ENCODE peak calls at places on chromosomes 1 and 21, in seven cellular contexts. Y, K, U, R, V, Q and T are unnamed samples.

GRCh38 chr1:92482404-92482664 is 4.4 kb downstream of the GFI1 start:
- DNase-seq in Y (no peak), K (no peak), U (no peak), R (no peak), V (no peak), Q (no peak), T (no peak)

GRCh38 chr1:238484121-238484520 is 593.4 kb upstream of the ZP4 start:
- DNase-seq in Y (no peak), K (no peak), U (no peak), R (no peak), V (no peak), Q (no peak), T (no peak)

GRCh38 chr1:185062710-185063370 is 17.5 kb downstream of the RNF2 start:
- DNase-seq in Y (no peak), K (no peak), U (no peak), R (peak; percentile 13), V (no peak), Q (no peak), T (no peak)

GRCh38 chr1:20484526-20485462 is 1.2 kb downstream of the CAMK2N1 start:
- DNase-seq in Y (no peak), K (no peak), U (no peak), R (no peak), V (no peak), Q (no peak), T (no peak)

GRCh38 chr1:236759252-236759859 is 35.7 kb upstream of the MTR start:
- DNase-seq in Y (peak; percentile 9), K (peak; percentile 8), U (no peak), R (peak; percentile 3), V (no peak), Q (no peak), T (no peak)

GRCh38 chr1:151039527-151039926 is 3.1 kb downstream of the BNIPL start:
- DNase-seq in Y (no peak), K (no peak), U (no peak), R (no peak), V (no peak), Q (no peak), T (no peak)

GRCh38 chr1:147821883-147822282 is 61.5 kb upstream of the GJA5 start:
- DNase-seq in Y (no peak), K (no peak), U (peak; percentile 39), R (no peak), V (no peak), Q (no peak), T (no peak)

GRCh38 chr1:241081473-241081872 is 275.5 kb downstream of the RGS7 start:
- DNase-seq in Y (peak; percentile 2), K (no peak), U (no peak), R (no peak), V (no peak), Q (no peak), T (no peak)

GRCh38 chr1:160658956-160659255 is 12.1 kb upstream of the SLAMF1 start:
- DNase-seq in Y (no peak), K (no peak), U (no peak), R (no peak), V (no peak), Q (no peak), T (no peak)

GRCh38 chr21:39347537-39347936 is 1.4 kb downstream of the HMGN1 start:
- DNase-seq in Y (no peak), K (no peak), U (no peak), R (no peak), V (no peak), Q (no peak), T (no peak)

GRCh38 chr1:160844447-160845232 is 18.0 kb downstream of the CD244 start:
- DNase-seq in Y (no peak), K (no peak), U (no peak), R (no peak), V (no peak), Q (no peak), T (no peak)

GRCh38 chr1:224213438-224214119 is 30.5 kb downstream of the DEGS1 start:
- DNase-seq in Y (no peak), K (no peak), U (no peak), R (no peak), V (no peak), Q (no peak), T (no peak)

GRCh38 chr1:37606481-37607263 is 10.9 kb upstream of the GNL2 start:
- DNase-seq in Y (no peak), K (no peak), U (no peak), R (peak; percentile 46), V (no peak), Q (no peak), T (no peak)

GRCh38 chr1:211882391-211882790 is 51.8 kb upstream of the LPGAT1 start:
- DNase-seq in Y (no peak), K (no peak), U (no peak), R (no peak), V (no peak), Q (no peak), T (no peak)

GRCh38 chr1:211875541-211875940 is 45.0 kb upstream of the LPGAT1 start:
- DNase-seq in Y (no peak), K (no peak), U (no peak), R (no peak), V (no peak), Q (no peak), T (no peak)

GRCh38 chr1:211874521-211875347 is 44.2 kb upstream of the LPGAT1 start:
- DNase-seq in Y (no peak), K (no peak), U (peak; percentile 32), R (no peak), V (no peak), Q (no peak), T (no peak)

GRCh38 chr1:211879475-211879874 is 48.9 kb upstream of the LPGAT1 start:
- DNase-seq in Y (no peak), K (no peak), U (no peak), R (no peak), V (no peak), Q (no peak), T (no peak)

GRCh38 chr1:211876849-211877248 is 46.3 kb upstream of the LPGAT1 start:
- DNase-seq in Y (no peak), K (no peak), U (no peak), R (no peak), V (no peak), Q (no peak), T (no peak)
- H3K4me3 ChIP-seq in Y (no peak overlapping the region), K (no peak overlapping the region), U (no peak overlapping the region), R (no peak overlapping the region), V (no peak overlapping the region), Q (no peak overlapping the region), T (no peak overlapping the region)

DNA sequence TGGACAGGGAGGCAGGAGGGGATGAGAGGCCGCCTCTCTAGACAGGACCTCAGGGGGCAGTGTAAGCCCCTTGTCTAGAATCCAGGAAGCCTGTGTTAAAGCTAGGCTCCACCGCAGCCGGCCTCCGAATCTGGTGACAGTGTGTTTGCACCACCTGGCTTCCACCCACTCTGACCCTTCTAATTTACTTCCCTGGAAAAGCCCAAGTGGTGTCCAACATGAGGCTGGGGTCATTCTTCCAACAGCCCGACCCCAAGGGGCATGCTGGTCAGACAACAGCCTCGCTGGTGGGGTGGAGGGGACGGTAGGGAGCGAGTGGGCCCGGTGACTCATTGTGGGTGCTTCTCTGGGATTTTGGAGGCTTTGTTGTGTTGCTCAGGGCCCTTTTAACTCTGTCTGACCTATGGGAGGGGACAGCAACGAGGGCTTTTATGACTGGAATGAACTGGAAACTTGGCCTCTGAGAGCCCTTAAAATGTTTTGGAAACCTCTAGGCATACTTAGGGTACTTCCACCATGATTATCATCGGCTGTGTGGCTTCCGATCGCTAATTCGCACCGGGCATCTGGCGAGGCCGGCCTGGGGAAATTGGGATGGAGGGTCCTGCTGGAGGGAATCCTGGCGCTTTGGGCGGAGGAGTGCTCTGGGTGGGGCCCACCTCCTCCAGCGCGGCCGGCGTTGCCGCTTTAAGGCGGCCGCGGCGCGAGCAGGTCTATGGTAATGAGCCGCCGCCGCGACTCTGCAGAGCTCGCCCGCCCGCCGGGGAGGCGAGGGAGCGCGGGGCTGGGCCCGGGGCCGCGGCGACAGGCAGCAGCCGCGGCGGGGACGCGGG is at the start of gene CELSR2:
- DNase-seq in Y (peak; percentile 15), K (no peak), U (peak; percentile 28), R (no peak), V (peak; percentile 60), Q (no peak), T (no peak)
- H3K4me3 ChIP-seq in Y (peak within 1 kb of the TSS; percentile 37), K (peak within 1 kb of the TSS; percentile 54), U (peak within 1 kb of the TSS; percentile 49), R (peak within 1 kb of the TSS; percentile 26), V (peak within 1 kb of the TSS; percentile 56), Q (peak within 1 kb of the TSS; percentile 56), T (peak within 1 kb of the TSS; percentile 57)

GRCh38 chr1:205056188-205056611 is 13.2 kb downstream of the CNTN2 start:
- DNase-seq in Y (no peak), K (no peak), U (no peak), R (no peak), V (no peak), Q (no peak), T (no peak)

GRCh38 chr1:205049479-205049878 is 6.5 kb downstream of the CNTN2 start:
- DNase-seq in Y (no peak), K (no peak), U (no peak), R (no peak), V (no peak), Q (no peak), T (no peak)

GRCh38 chr1:205054013-205054412 is 11.0 kb downstream of the CNTN2 start:
- DNase-seq in Y (no peak), K (no peak), U (no peak), R (no peak), V (no peak), Q (no peak), T (no peak)

GRCh38 chr1:205053296-205053695 is 10.3 kb downstream of the CNTN2 start:
- DNase-seq in Y (no peak), K (no peak), U (no peak), R (no peak), V (no peak), Q (no peak), T (no peak)

GRCh38 chr1:205052689-205053088 is 9.7 kb downstream of the CNTN2 start:
- DNase-seq in Y (no peak), K (no peak), U (no peak), R (no peak), V (no peak), Q (no peak), T (no peak)
- H3K4me3 ChIP-seq in Y (no peak overlapping the region), K (no peak overlapping the region), U (no peak overlapping the region), R (no peak overlapping the region), V (no peak overlapping the region), Q (no peak overlapping the region), T (no peak overlapping the region)

DNA sequence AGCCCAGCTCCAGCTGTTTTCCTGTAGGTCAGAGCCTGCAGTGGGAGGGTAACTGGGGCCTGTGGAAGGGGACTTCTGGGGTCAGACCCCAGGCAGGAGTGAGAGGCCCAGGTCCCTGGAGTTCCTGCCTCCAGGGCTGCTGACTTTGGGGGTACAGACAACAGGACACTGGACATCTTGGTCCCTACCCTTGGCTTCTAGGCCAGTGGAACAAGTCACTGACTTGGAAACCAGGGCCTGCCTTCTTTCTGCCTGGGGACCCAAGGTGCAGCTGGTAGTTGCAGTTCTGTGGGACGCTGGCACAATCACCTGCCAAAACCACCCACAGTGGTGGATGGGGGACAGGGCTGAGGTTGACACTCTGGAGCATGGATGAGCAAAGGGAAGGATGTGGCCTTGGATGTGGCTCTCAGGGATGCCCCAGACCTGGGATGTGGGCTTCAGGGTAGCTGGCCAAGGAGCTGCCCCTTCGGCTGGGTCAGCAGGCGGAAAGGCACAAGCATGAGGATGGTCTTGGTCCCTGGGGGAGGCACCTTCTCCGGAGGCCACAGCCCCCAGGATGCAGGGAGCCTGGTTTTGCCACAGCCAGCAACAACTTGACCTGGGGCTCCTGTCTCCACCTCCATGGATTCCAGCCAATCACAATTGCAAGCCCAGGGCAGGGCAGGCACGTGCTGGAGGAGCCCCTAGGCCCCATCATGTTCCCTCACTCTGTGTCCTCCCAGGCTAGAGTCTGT is 5.8 kb downstream of the JMJD4 start:
- DNase-seq in Y (no peak), K (no peak), U (no peak), R (no peak), V (no peak), Q (no peak), T (no peak)
- H3K4me3 ChIP-seq in Y (no peak overlapping the region), K (peak overlapping the region; percentile 68), U (peak overlapping the region; percentile 4), R (no peak overlapping the region), V (peak overlapping the region; percentile 73), Q (peak overlapping the region; percentile 49), T (peak overlapping the region; percentile 50)

GRCh38 chr1:15742339-15742801 is at the start of gene TMEM82:
- DNase-seq in Y (no peak), K (no peak), U (no peak), R (no peak), V (no peak), Q (no peak), T (no peak)
- H3K4me3 ChIP-seq in Y (no peak within 1 kb of the TSS), K (no peak within 1 kb of the TSS), U (no peak within 1 kb of the TSS), R (no peak within 1 kb of the TSS), V (no peak within 1 kb of the TSS), Q (no peak within 1 kb of the TSS), T (no peak within 1 kb of the TSS)